ENCODE peak calls at places on chromosome X, in eight cellular contexts. One of them, this sample, is unnamed.

GRCh38 chrX:40094041-40094899 is 3.5 kb downstream of the BCOR start:
- DNase-seq in fibroblast of pulmonary artery: no peak
- DNase-seq in choroid plexus epithelial cell: peak; percentile 48
- DNase-seq in psoas muscle: peak; percentile 83
- DNase-seq in A549: no peak
- DNase-seq in dorsolateral prefrontal cortex: no peak
- DNase-seq in mucosa of descending colon: peak; percentile 74
- DNase-seq in brain microvascular endothelial cell: no peak
- DNase-seq in this sample: no peak

GRCh38 chrX:94178145-94178790 is 504.3 kb downstream of the FAM133A start:
- DNase-seq in choroid plexus epithelial cell: no peak
- DNase-seq in dorsolateral prefrontal cortex: no peak
- DNase-seq in A549: no peak
- DNase-seq in mucosa of descending colon: no peak
- DNase-seq in brain microvascular endothelial cell: no peak
- DNase-seq in psoas muscle: no peak
- DNase-seq in fibroblast of pulmonary artery: no peak
- DNase-seq in this sample: no peak

GRCh38 chrX:22730542-22730941 is 269.2 kb upstream of the DDX53 start:
- DNase-seq in psoas muscle: no peak
- DNase-seq in brain microvascular endothelial cell: no peak
- DNase-seq in mucosa of descending colon: no peak
- DNase-seq in dorsolateral prefrontal cortex: no peak
- DNase-seq in choroid plexus epithelial cell: no peak
- DNase-seq in A549: no peak
- DNase-seq in fibroblast of pulmonary artery: no peak
- DNase-seq in this sample: no peak

GRCh38 chrX:1435241-1435900 is 17.3 kb downstream of the ASMTL start:
- DNase-seq in dorsolateral prefrontal cortex: no peak
- DNase-seq in A549: no peak
- DNase-seq in mucosa of descending colon: peak; percentile 34
- DNase-seq in choroid plexus epithelial cell: no peak
- DNase-seq in psoas muscle: no peak
- DNase-seq in fibroblast of pulmonary artery: no peak
- DNase-seq in brain microvascular endothelial cell: no peak
- DNase-seq in this sample: no peak

GRCh38 chrX:50920132-50920531 is 9.6 kb downstream of the BMP15 start:
- DNase-seq in fibroblast of pulmonary artery: peak; percentile 41
- DNase-seq in dorsolateral prefrontal cortex: no peak
- DNase-seq in choroid plexus epithelial cell: peak; percentile 41
- DNase-seq in brain microvascular endothelial cell: peak; percentile 9
- DNase-seq in A549: no peak
- DNase-seq in mucosa of descending colon: no peak
- DNase-seq in psoas muscle: no peak
- DNase-seq in this sample: no peak

GRCh38 chrX:63913719-63914118 is 128.7 kb upstream of the ARHGEF9 start:
- DNase-seq in choroid plexus epithelial cell: no peak
- DNase-seq in brain microvascular endothelial cell: no peak
- DNase-seq in dorsolateral prefrontal cortex: no peak
- DNase-seq in fibroblast of pulmonary artery: no peak
- DNase-seq in mucosa of descending colon: no peak
- DNase-seq in A549: no peak
- DNase-seq in psoas muscle: no peak
- DNase-seq in this sample: no peak

GRCh38 chrX:70133303-70134115 is at the start of gene IGBP1:
- DNase-seq in choroid plexus epithelial cell: peak; percentile 86
- DNase-seq in fibroblast of pulmonary artery: peak; percentile 85
- DNase-seq in dorsolateral prefrontal cortex: peak; percentile 79
- DNase-seq in psoas muscle: peak; percentile 91
- DNase-seq in A549: peak; percentile 80
- DNase-seq in brain microvascular endothelial cell: peak; percentile 82
- DNase-seq in mucosa of descending colon: peak; percentile 88
- DNase-seq in this sample: peak; percentile 51

GRCh38 chrX:47187106-47187677 is 6.4 kb upstream of the UBA1 start:
- DNase-seq in psoas muscle: peak; percentile 47
- DNase-seq in mucosa of descending colon: no peak
- DNase-seq in dorsolateral prefrontal cortex: no peak
- DNase-seq in A549: no peak
- DNase-seq in choroid plexus epithelial cell: no peak
- DNase-seq in brain microvascular endothelial cell: no peak
- DNase-seq in fibroblast of pulmonary artery: no peak
- DNase-seq in this sample: no peak

GRCh38 chrX:69066966-69067525 is 98.2 kb downstream of the PJA1 start:
- DNase-seq in psoas muscle: no peak
- DNase-seq in choroid plexus epithelial cell: peak; percentile 20
- DNase-seq in brain microvascular endothelial cell: no peak
- DNase-seq in fibroblast of pulmonary artery: no peak
- DNase-seq in A549: no peak
- DNase-seq in mucosa of descending colon: no peak
- DNase-seq in dorsolateral prefrontal cortex: no peak
- DNase-seq in this sample: no peak

GRCh38 chrX:39755152-39756032 is 342.4 kb downstream of the BCOR start:
- DNase-seq in dorsolateral prefrontal cortex: peak; percentile 61
- DNase-seq in brain microvascular endothelial cell: peak; percentile 93
- DNase-seq in mucosa of descending colon: peak; percentile 83
- DNase-seq in choroid plexus epithelial cell: peak; percentile 93
- DNase-seq in A549: peak; percentile 81
- DNase-seq in fibroblast of pulmonary artery: peak; percentile 95
- DNase-seq in psoas muscle: peak; percentile 88
- DNase-seq in this sample: peak; percentile 90

GRCh38 chrX:72306085-72306801 is 529 bp upstream of the CITED1 start:
- DNase-seq in mucosa of descending colon: no peak
- DNase-seq in brain microvascular endothelial cell: no peak
- DNase-seq in dorsolateral prefrontal cortex: peak; percentile 39
- DNase-seq in fibroblast of pulmonary artery: peak; percentile 5
- DNase-seq in choroid plexus epithelial cell: no peak
- DNase-seq in psoas muscle: no peak
- DNase-seq in A549: peak; percentile 30
- DNase-seq in this sample: no peak

GRCh38 chrX:71623105-71623450 is 4.8 kb upstream of the CXCR3 start:
- DNase-seq in fibroblast of pulmonary artery: no peak
- DNase-seq in psoas muscle: no peak
- DNase-seq in brain microvascular endothelial cell: no peak
- DNase-seq in dorsolateral prefrontal cortex: no peak
- DNase-seq in choroid plexus epithelial cell: no peak
- DNase-seq in mucosa of descending colon: no peak
- DNase-seq in A549: no peak
- DNase-seq in this sample: no peak

GRCh38 chrX:132665676-132666075 is 176.8 kb upstream of the MBNL3 start:
- DNase-seq in fibroblast of pulmonary artery: no peak
- DNase-seq in A549: no peak
- DNase-seq in psoas muscle: no peak
- DNase-seq in dorsolateral prefrontal cortex: no peak
- DNase-seq in mucosa of descending colon: no peak
- DNase-seq in choroid plexus epithelial cell: no peak
- DNase-seq in brain microvascular endothelial cell: no peak
- DNase-seq in this sample: no peak

GRCh38 chrX:123773258-123773978 is 40.6 kb upstream of the THOC2 start:
- DNase-seq in psoas muscle: no peak
- DNase-seq in dorsolateral prefrontal cortex: no peak
- DNase-seq in brain microvascular endothelial cell: no peak
- DNase-seq in A549: no peak
- DNase-seq in fibroblast of pulmonary artery: peak; percentile 13
- DNase-seq in mucosa of descending colon: no peak
- DNase-seq in choroid plexus epithelial cell: no peak
- DNase-seq in this sample: no peak

GRCh38 chrX:130120746-130121504 is 10.6 kb upstream of the ELF4 start:
- DNase-seq in fibroblast of pulmonary artery: peak; percentile 80
- DNase-seq in mucosa of descending colon: peak; percentile 82
- DNase-seq in choroid plexus epithelial cell: peak; percentile 77
- DNase-seq in psoas muscle: peak; percentile 86
- DNase-seq in A549: peak; percentile 84
- DNase-seq in dorsolateral prefrontal cortex: peak; percentile 73
- DNase-seq in brain microvascular endothelial cell: no peak
- DNase-seq in this sample: peak; percentile 41

GRCh38 chrX:114344756-114345155 is 239.1 kb upstream of the HTR2C start:
- DNase-seq in mucosa of descending colon: no peak
- DNase-seq in A549: peak; percentile 1
- DNase-seq in dorsolateral prefrontal cortex: no peak
- DNase-seq in choroid plexus epithelial cell: peak; percentile 50
- DNase-seq in brain microvascular endothelial cell: peak; percentile 0
- DNase-seq in psoas muscle: no peak
- DNase-seq in fibroblast of pulmonary artery: peak; percentile 57
- DNase-seq in this sample: peak; percentile 7

GRCh38 chrX:57596109-57596870 is 4.5 kb downstream of the ZXDB start:
- DNase-seq in choroid plexus epithelial cell: no peak
- DNase-seq in psoas muscle: no peak
- DNase-seq in brain microvascular endothelial cell: no peak
- DNase-seq in A549: no peak
- DNase-seq in dorsolateral prefrontal cortex: no peak
- DNase-seq in mucosa of descending colon: no peak
- DNase-seq in fibroblast of pulmonary artery: no peak
- DNase-seq in this sample: no peak
- H3K4me3 ChIP-seq in choroid plexus epithelial cell: peak overlapping the region; percentile 3
- H3K4me3 ChIP-seq in psoas muscle: peak overlapping the region; percentile 52
- H3K4me3 ChIP-seq in brain microvascular endothelial cell: peak overlapping the region; percentile 1
- H3K4me3 ChIP-seq in A549: peak overlapping the region; percentile 34
- H3K4me3 ChIP-seq in dorsolateral prefrontal cortex: peak overlapping the region; percentile 17
- H3K4me3 ChIP-seq in mucosa of descending colon: no peak overlapping the region
- H3K4me3 ChIP-seq in fibroblast of pulmonary artery: peak overlapping the region; percentile 43
- H3K4me3 ChIP-seq in this sample: peak overlapping the region; percentile 26

GRCh38 chrX:44876076-44876475 is 3.1 kb downstream of the KDM6A start:
- DNase-seq in psoas muscle: no peak
- DNase-seq in brain microvascular endothelial cell: no peak
- DNase-seq in fibroblast of pulmonary artery: no peak
- DNase-seq in A549: no peak
- DNase-seq in choroid plexus epithelial cell: no peak
- DNase-seq in dorsolateral prefrontal cortex: no peak
- DNase-seq in mucosa of descending colon: no peak
- DNase-seq in this sample: no peak

GRCh38 chrX:44876767-44877166 is 3.8 kb downstream of the KDM6A start:
- DNase-seq in mucosa of descending colon: no peak
- DNase-seq in A549: no peak
- DNase-seq in choroid plexus epithelial cell: no peak
- DNase-seq in psoas muscle: no peak
- DNase-seq in fibroblast of pulmonary artery: no peak
- DNase-seq in brain microvascular endothelial cell: no peak
- DNase-seq in dorsolateral prefrontal cortex: no peak
- DNase-seq in this sample: no peak

GRCh38 chrX:44874481-44875184 is 1.6 kb downstream of the KDM6A start:
- DNase-seq in dorsolateral prefrontal cortex: no peak
- DNase-seq in brain microvascular endothelial cell: no peak
- DNase-seq in A549: peak; percentile 68
- DNase-seq in psoas muscle: no peak
- DNase-seq in choroid plexus epithelial cell: peak; percentile 27
- DNase-seq in fibroblast of pulmonary artery: peak; percentile 24
- DNase-seq in mucosa of descending colon: no peak
- DNase-seq in this sample: no peak

GRCh38 chrX:44873415-44874270 is 655 bp downstream of the KDM6A start:
- DNase-seq in A549: no peak
- DNase-seq in mucosa of descending colon: peak; percentile 78
- DNase-seq in fibroblast of pulmonary artery: peak; percentile 44
- DNase-seq in dorsolateral prefrontal cortex: peak; percentile 75
- DNase-seq in brain microvascular endothelial cell: peak; percentile 51
- DNase-seq in choroid plexus epithelial cell: peak; percentile 45
- DNase-seq in psoas muscle: peak; percentile 83
- DNase-seq in this sample: no peak

DNA sequence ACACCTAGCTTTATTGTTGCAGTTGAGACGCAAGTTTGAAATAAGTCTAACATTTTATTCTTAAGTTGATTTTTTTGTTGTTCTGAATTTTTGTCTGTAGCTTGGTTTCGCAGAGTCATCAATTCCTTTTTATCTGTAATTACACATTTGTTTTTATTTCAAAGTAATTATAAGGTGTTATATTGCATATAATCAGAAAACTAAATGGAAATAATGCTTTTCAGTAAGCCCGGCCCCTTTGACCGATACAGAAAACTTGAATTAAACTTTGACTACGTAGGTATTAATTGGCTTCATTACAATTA is 2.1 kb downstream of the KDM6A start:
- DNase-seq in psoas muscle: no peak
- DNase-seq in mucosa of descending colon: no peak
- DNase-seq in brain microvascular endothelial cell: no peak
- DNase-seq in fibroblast of pulmonary artery: no peak
- DNase-seq in dorsolateral prefrontal cortex: no peak
- DNase-seq in A549: no peak
- DNase-seq in choroid plexus epithelial cell: no peak
- DNase-seq in this sample: no peak
- H3K4me3 ChIP-seq in psoas muscle: peak overlapping the region; percentile 88
- H3K4me3 ChIP-seq in mucosa of descending colon: no peak overlapping the region
- H3K4me3 ChIP-seq in brain microvascular endothelial cell: peak overlapping the region; percentile 87
- H3K4me3 ChIP-seq in fibroblast of pulmonary artery: peak overlapping the region; percentile 78
- H3K4me3 ChIP-seq in dorsolateral prefrontal cortex: peak overlapping the region; percentile 97
- H3K4me3 ChIP-seq in A549: peak overlapping the region; percentile 79
- H3K4me3 ChIP-seq in choroid plexus epithelial cell: peak overlapping the region; percentile 71
- H3K4me3 ChIP-seq in this sample: peak overlapping the region; percentile 66

DNA sequence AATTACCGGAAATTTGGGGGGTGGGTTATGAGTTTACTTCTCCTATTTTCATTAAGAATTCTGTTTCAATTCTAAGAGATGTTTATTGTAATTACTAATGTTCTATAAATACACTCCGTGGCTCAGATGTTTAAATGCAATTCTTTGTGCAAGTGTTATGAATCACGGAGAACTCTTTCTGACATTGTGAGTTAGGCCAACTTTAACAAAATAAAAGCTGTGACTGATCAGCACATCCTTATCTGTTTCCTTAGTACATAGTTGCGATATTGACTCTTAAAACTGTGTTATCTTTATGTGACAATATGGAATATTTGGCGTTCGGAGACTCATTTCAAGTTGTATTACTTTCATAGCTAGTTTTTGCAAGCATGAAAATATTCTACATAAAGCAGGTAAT is 902 bp downstream of the KLHL4 start:
- DNase-seq in psoas muscle: no peak
- DNase-seq in mucosa of descending colon: no peak
- DNase-seq in fibroblast of pulmonary artery: peak; percentile 14
- DNase-seq in brain microvascular endothelial cell: no peak
- DNase-seq in choroid plexus epithelial cell: peak; percentile 17
- DNase-seq in dorsolateral prefrontal cortex: no peak
- DNase-seq in A549: no peak
- DNase-seq in this sample: no peak
- H3K4me3 ChIP-seq in psoas muscle: peak overlapping the region; percentile 37
- H3K4me3 ChIP-seq in mucosa of descending colon: no peak overlapping the region
- H3K4me3 ChIP-seq in fibroblast of pulmonary artery: peak overlapping the region; percentile 69
- H3K4me3 ChIP-seq in brain microvascular endothelial cell: peak overlapping the region; percentile 64
- H3K4me3 ChIP-seq in choroid plexus epithelial cell: peak overlapping the region; percentile 67
- H3K4me3 ChIP-seq in dorsolateral prefrontal cortex: peak overlapping the region; percentile 57
- H3K4me3 ChIP-seq in A549: peak overlapping the region; percentile 53
- H3K4me3 ChIP-seq in this sample: peak overlapping the region; percentile 52

DNA sequence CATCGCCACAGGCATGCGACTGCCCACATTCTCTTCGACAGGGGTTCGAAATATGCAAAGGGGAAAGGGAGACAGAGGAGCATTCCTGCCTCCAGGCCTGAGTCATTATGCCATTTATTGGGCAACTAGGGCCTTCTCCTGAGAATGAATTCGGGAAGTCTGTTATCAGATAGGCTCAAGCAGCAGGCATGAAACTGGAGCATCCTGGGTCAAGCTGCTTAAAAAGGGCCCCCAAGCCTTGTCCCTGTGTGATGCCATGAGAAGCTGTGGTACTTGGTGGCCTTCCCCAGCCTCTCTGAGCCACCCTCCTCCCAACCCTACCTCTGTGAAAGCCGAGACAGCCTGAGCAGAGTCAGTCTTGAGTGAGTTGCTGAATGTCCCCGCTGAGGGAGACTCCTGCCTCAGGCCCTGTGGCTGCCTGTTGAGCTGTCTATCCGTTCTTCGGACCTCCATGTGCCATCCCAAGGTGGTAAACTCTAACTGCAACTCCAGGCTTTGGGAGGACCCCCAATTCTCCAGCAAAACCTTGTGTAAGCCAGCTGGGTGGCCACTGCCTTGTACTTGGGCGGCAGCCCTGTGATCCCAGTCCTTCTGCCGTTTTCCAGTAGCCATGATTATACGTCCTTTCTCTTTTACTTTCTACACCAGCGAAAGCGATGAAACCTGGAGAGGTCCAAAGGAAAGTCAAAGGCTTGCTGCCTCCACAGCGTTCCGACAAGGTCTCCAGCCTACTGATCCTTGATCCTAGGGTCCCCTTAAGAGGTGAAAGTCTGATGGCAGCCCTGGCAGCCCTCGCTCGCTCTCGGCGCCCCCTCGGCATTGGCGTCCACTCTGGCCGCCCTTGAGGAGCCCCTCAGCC is 37.7 kb downstream of the NBDY start:
- DNase-seq in choroid plexus epithelial cell: peak; percentile 48
- DNase-seq in psoas muscle: no peak
- DNase-seq in mucosa of descending colon: no peak
- DNase-seq in brain microvascular endothelial cell: peak; percentile 31
- DNase-seq in A549: no peak
- DNase-seq in fibroblast of pulmonary artery: peak; percentile 64
- DNase-seq in dorsolateral prefrontal cortex: no peak
- DNase-seq in this sample: no peak
- H3K4me3 ChIP-seq in choroid plexus epithelial cell: no peak overlapping the region
- H3K4me3 ChIP-seq in psoas muscle: peak overlapping the region; percentile 80
- H3K4me3 ChIP-seq in mucosa of descending colon: no peak overlapping the region
- H3K4me3 ChIP-seq in brain microvascular endothelial cell: no peak overlapping the region
- H3K4me3 ChIP-seq in A549: no peak overlapping the region
- H3K4me3 ChIP-seq in fibroblast of pulmonary artery: no peak overlapping the region
- H3K4me3 ChIP-seq in dorsolateral prefrontal cortex: peak overlapping the region; percentile 58
- H3K4me3 ChIP-seq in this sample: no peak overlapping the region

This sample was measured in skeletal muscle cell.